ENCODE peak calls at places on chromosome 20, in five cellular contexts. X is GM23338, N is fibroblast of mammary gland, M is astrocyte of the cerebellum, Y is esophagus muscularis mucosa. B is an unnamed sample.

GRCh38 chr20:53779822-53780221 is 186.2 kb upstream of the ZNF217 start:
- DNase-seq in X (no peak), N (no peak), M (no peak), Y (no peak), B (no peak)

GRCh38 chr20:62987114-62987513 is 19.6 kb downstream of the BHLHE23 start:
- DNase-seq in X (no peak), N (no peak), M (no peak), Y (no peak), B (no peak)

GRCh38 chr20:41287327-41287726 is 30.2 kb downstream of the ZHX3 start:
- DNase-seq in X (no peak), N (peak; percentile 96), M (no peak), Y (no peak), B (no peak)

GRCh38 chr20:45919536-45919933 is 7.6 kb upstream of the PLTP start:
- DNase-seq in X (no peak), N (peak; percentile 92), M (peak; percentile 54), Y (no peak), B (no peak)

GRCh38 chr20:24616258-24617079 is 147.0 kb downstream of the SYNDIG1 start:
- DNase-seq in X (no peak), N (no peak), M (no peak), Y (peak; percentile 81), B (no peak)

GRCh38 chr20:53658973-53659372 is 65.3 kb upstream of the ZNF217 start:
- DNase-seq in X (no peak), N (peak; percentile 21), M (no peak), Y (no peak), B (no peak)

GRCh38 chr20:58246346-58246745 is 17.9 kb upstream of the ANKRD60 start:
- DNase-seq in X (peak; percentile 76), N (no peak), M (no peak), Y (peak; percentile 53), B (no peak)

GRCh38 chr20:38144608-38145093 is 20.4 kb downstream of the TGM2 start:
- DNase-seq in X (no peak), N (no peak), M (no peak), Y (no peak), B (no peak)

GRCh38 chr20:51091564-51092195 is 68.8 kb upstream of the KCNG1 start:
- DNase-seq in X (peak; percentile 37), N (no peak), M (no peak), Y (no peak), B (no peak)

GRCh38 chr20:6739406-6739805 is 28.1 kb upstream of the BMP2 start:
- DNase-seq in X (no peak), N (no peak), M (no peak), Y (no peak), B (no peak)

GRCh38 chr20:51076841-51077543 is 54.1 kb upstream of the KCNG1 start:
- DNase-seq in X (no peak), N (no peak), M (no peak), Y (no peak), B (no peak)

GRCh38 chr20:53081916-53082863 is 110.0 kb downstream of the TSHZ2 start:
- DNase-seq in X (no peak), N (peak; percentile 22), M (no peak), Y (no peak), B (no peak)

GRCh38 chr20:23366384-23366783 is 4.4 kb downstream of the GZF1 start:
- DNase-seq in X (no peak), N (no peak), M (no peak), Y (no peak), B (no peak)

GRCh38 chr20:45647441-45648050 is 16.5 kb upstream of the WFDC9 start:
- DNase-seq in X (no peak), N (no peak), M (no peak), Y (no peak), B (no peak)

GRCh38 chr20:58310291-58310782 is 822 bp downstream of the RAB22A start:
- DNase-seq in X (peak; percentile 8), N (peak; percentile 51), M (no peak), Y (no peak), B (no peak)

GRCh38 chr20:11755071-11755881 is 162.4 kb upstream of the BTBD3 start:
- DNase-seq in X (no peak), N (peak; percentile 8), M (peak; percentile 11), Y (no peak), B (peak; percentile 21)

GRCh38 chr20:7152071-7152470 is 384.6 kb downstream of the BMP2 start:
- DNase-seq in X (no peak), N (no peak), M (no peak), Y (no peak), B (no peak)

GRCh38 chr20:52649727-52650126 is 322.4 kb upstream of the TSHZ2 start:
- DNase-seq in X (no peak), N (no peak), M (no peak), Y (no peak), B (no peak)

GRCh38 chr20:24949756-24950127 is 673 bp downstream of the CST7 start:
- DNase-seq in X (no peak), N (no peak), M (no peak), Y (no peak), B (no peak)

GRCh38 chr20:23399568-23400241 is 21.6 kb downstream of the NAPB start:
- DNase-seq in X (no peak), N (peak; percentile 46), M (peak; percentile 58), Y (no peak), B (peak; percentile 54)

GRCh38 chr20:10855031-10855430 is 181.2 kb upstream of the JAG1 start:
- DNase-seq in X (no peak), N (peak; percentile 48), M (no peak), Y (no peak), B (no peak)

GRCh38 chr20:63492982-63493381 is 5.9 kb downstream of the EEF1A2 start:
- DNase-seq in X (no peak), N (no peak), M (no peak), Y (no peak), B (no peak)

GRCh38 chr20:37961016-37961415 is 58.1 kb downstream of the VSTM2L start:
- DNase-seq in X (no peak), N (no peak), M (no peak), Y (no peak), B (no peak)

GRCh38 chr20:17515053-17515452 is 16.1 kb downstream of the BFSP1 start:
- DNase-seq in X (no peak), N (no peak), M (no peak), Y (no peak), B (no peak)

GRCh38 chr20:38799248-38799647 is 6.2 kb upstream of the PPP1R16B start:
- DNase-seq in X (no peak), N (no peak), M (no peak), Y (no peak), B (no peak)

GRCh38 chr20:5024982-5025381 is 23.7 kb upstream of the SLC23A2 start:
- DNase-seq in X (no peak), N (no peak), M (no peak), Y (no peak), B (no peak)

GRCh38 chr20:39874049-39874893 is 814.8 kb downstream of the MAFB start:
- DNase-seq in X (peak; percentile 96), N (peak; percentile 93), M (peak; percentile 52), Y (no peak), B (no peak)

GRCh38 chr20:42492998-42493397 is 696.7 kb downstream of the PTPRT start:
- DNase-seq in X (no peak), N (no peak), M (no peak), Y (no peak), B (no peak)

GRCh38 chr20:25070821-25071473 is 11.0 kb downstream of the VSX1 start:
- DNase-seq in X (no peak), N (no peak), M (no peak), Y (no peak), B (no peak)

GRCh38 chr20:26276811-26277210 is 580.2 kb upstream of the ZNF337 start:
- DNase-seq in X (peak; percentile 33), N (no peak), M (no peak), Y (no peak), B (no peak)

GRCh38 chr20:4065405-4065841 is 50.1 kb upstream of the RNF24 start:
- DNase-seq in X (no peak), N (peak; percentile 100), M (no peak), Y (no peak), B (peak; percentile 89)

GRCh38 chr20:35546127-35546526 is 4.2 kb downstream of the ERGIC3 start:
- DNase-seq in X (no peak), N (no peak), M (no peak), Y (no peak), B (no peak)

GRCh38 chr20:35544436-35544835 is 2.6 kb downstream of the ERGIC3 start:
- DNase-seq in X (no peak), N (no peak), M (no peak), Y (no peak), B (no peak)

GRCh38 chr20:35541783-35542662 is at the start of gene ERGIC3:
- DNase-seq in X (peak; percentile 100), N (peak; percentile 89), M (peak; percentile 84), Y (peak; percentile 98), B (peak; percentile 62)

GRCh38 chr20:35541118-35541782 is 628 bp upstream of the ERGIC3 start:
- DNase-seq in X (peak; percentile 68), N (no peak), M (no peak), Y (no peak), B (no peak)

GRCh38 chr20:35542990-35543389 is 1.1 kb downstream of the ERGIC3 start:
- DNase-seq in X (no peak), N (no peak), M (no peak), Y (no peak), B (no peak)
- H3K4me3 ChIP-seq in X (peak overlapping the region; percentile 64), N (no peak overlapping the region), M (no peak overlapping the region), Y (peak overlapping the region; percentile 81), B (no peak overlapping the region)

GRCh38 chr20:1893721-1894470 is 1.3 kb upstream of the SIRPA start:
- DNase-seq in X (peak; percentile 81), N (peak; percentile 61), M (no peak), Y (no peak), B (no peak)
- H3K4me3 ChIP-seq in X (peak overlapping the region; percentile 81), N (peak overlapping the region; percentile 53), M (peak overlapping the region; percentile 69), Y (peak overlapping the region; percentile 84), B (peak overlapping the region; percentile 59)

GRCh38 chr20:49282584-49283171 is 4.8 kb upstream of the ZNFX1 start:
- DNase-seq in X (peak; percentile 42), N (no peak), M (no peak), Y (no peak), B (no peak)
- H3K4me3 ChIP-seq in X (peak overlapping the region; percentile 100), N (peak overlapping the region; percentile 100), M (no peak overlapping the region), Y (no peak overlapping the region), B (no peak overlapping the region)

GRCh38 chr20:48789185-48789668 is 38.6 kb downstream of the PREX1 start:
- DNase-seq in X (no peak), N (no peak), M (no peak), Y (no peak), B (no peak)

GRCh38 chr20:48789781-48790544 is 37.8 kb downstream of the PREX1 start:
- DNase-seq in X (no peak), N (no peak), M (no peak), Y (no peak), B (no peak)

GRCh38 chr20:48787861-48788375 is 39.9 kb downstream of the PREX1 start:
- DNase-seq in X (no peak), N (peak; percentile 62), M (no peak), Y (no peak), B (peak; percentile 25)

GRCh38 chr20:48786916-48787676 is 40.7 kb downstream of the PREX1 start:
- DNase-seq in X (no peak), N (no peak), M (no peak), Y (no peak), B (no peak)

GRCh38 chr20:48788486-48789072 is 39.2 kb downstream of the PREX1 start:
- DNase-seq in X (no peak), N (no peak), M (no peak), Y (no peak), B (no peak)
- H3K4me3 ChIP-seq in X (no peak overlapping the region), N (no peak overlapping the region), M (no peak overlapping the region), Y (no peak overlapping the region), B (no peak overlapping the region)

GRCh38 chr20:32751309-32752020 is 8.2 kb upstream of the COMMD7 start:
- DNase-seq in X (peak; percentile 90), N (no peak), M (no peak), Y (no peak), B (no peak)
- H3K4me3 ChIP-seq in X (peak overlapping the region; percentile 29), N (no peak overlapping the region), M (no peak overlapping the region), Y (no peak overlapping the region), B (no peak overlapping the region)

B was measured in AG09309.